ENCODE peak calls at places on chromosomes 11 and 22, in four cellular contexts. F is AG10803, B is MCF 10A, G is colonic mucosa. R is an unnamed sample.
A peak's percentile ranks its signal among the peaks of the same experiment; 100 is the strongest.

GRCh38 chr11:3167143-3168119 is 2.3 kb upstream of the OSBPL5 start:
- DNase-seq in G (no peak), F (no peak), B (no peak), R (no peak)

GRCh38 chr11:123272565-123272964 is 77.5 kb upstream of the CLMP start:
- DNase-seq in G (no peak), F (peak; percentile 11), B (peak; percentile 75), R (no peak)

GRCh38 chr11:484616-485015 is 22.4 kb downstream of the RNH1 start:
- DNase-seq in B (no peak), F (no peak), G (no peak), R (no peak)

GRCh38 chr22:20299736-20300136 is 20.1 kb downstream of the DGCR6L start:
- DNase-seq in F (no peak), B (no peak), G (no peak), R (no peak)

GRCh38 chr11:134024420-134025085 is 44.3 kb upstream of the JAM3 start:
- DNase-seq in B (peak; percentile 89), G (no peak), F (no peak), R (no peak)

GRCh38 chr22:47209077-47209514 is 446.6 kb downstream of the TBC1D22A start:
- DNase-seq in F (no peak), B (no peak), G (peak; percentile 12), R (peak; percentile 2)

GRCh38 chr11:57235761-57236703 is 1.0 kb downstream of the APLNR start:
- DNase-seq in G (no peak), B (no peak), F (no peak), R (no peak)

GRCh38 chr11:113014731-113015455 is 53.7 kb downstream of the NCAM1 start:
- DNase-seq in B (no peak), F (peak; percentile 29), G (no peak), R (no peak)

GRCh38 chr11:61951484-61952135 is 1.5 kb downstream of the BEST1 start:
- DNase-seq in G (no peak), B (no peak), F (no peak), R (no peak)

GRCh38 chr11:12998336-12998735 is 10.8 kb upstream of the RASSF10 start:
- DNase-seq in G (no peak), F (no peak), B (no peak), R (no peak)

GRCh38 chr11:104487035-104487775 is 323.3 kb upstream of the PDGFD start:
- DNase-seq in G (no peak), B (no peak), F (no peak), R (no peak)

GRCh38 chr11:62501432-62501891 is 45.1 kb downstream of the AHNAK start:
- DNase-seq in F (peak; percentile 87), B (no peak), G (no peak), R (no peak)

GRCh38 chr11:82889133-82890001 is 10.9 kb downstream of the PRCP start:
- DNase-seq in F (no peak), B (no peak), G (no peak), R (no peak)

GRCh38 chr11:45400594-45400993 is 114.5 kb upstream of the SYT13 start:
- DNase-seq in G (no peak), B (peak; percentile 22), F (peak; percentile 86), R (no peak)

GRCh38 chr11:125939081-125939521 is 6.7 kb upstream of the VSIG10L2 start:
- DNase-seq in F (no peak), G (no peak), B (no peak), R (no peak)

GRCh38 chr11:47566166-47566546 is 757 bp downstream of the PTPMT1 start:
- DNase-seq in F (no peak), G (no peak), B (no peak), R (no peak)

GRCh38 chr22:33897621-33897910 is 22.7 kb downstream of the LARGE1 start:
- DNase-seq in B (no peak), F (no peak), G (no peak), R (no peak)

GRCh38 chr22:24094966-24095365 is 83.9 kb downstream of the CABIN1 start:
- DNase-seq in F (no peak), B (no peak), G (no peak), R (no peak)

GRCh38 chr11:95764267-95764898 is 25.2 kb downstream of the FAM76B start:
- DNase-seq in G (no peak), B (peak; percentile 54), F (peak; percentile 72), R (no peak)

GRCh38 chr11:81444306-81444705 is 1289.4 kb downstream of the FAM181B start:
- DNase-seq in B (peak; percentile 5), F (no peak), G (no peak), R (no peak)

GRCh38 chr22:22720201-22720723 is 75.8 kb downstream of the GGTLC2 start:
- DNase-seq in B (peak; percentile 69), F (peak; percentile 32), G (peak; percentile 51), R (peak; percentile 48)

GRCh38 chr11:112697371-112697770 is 263.8 kb upstream of the NCAM1 start:
- DNase-seq in G (no peak), F (no peak), B (no peak), R (no peak)

GRCh38 chr11:46976182-46976854 is 39.8 kb downstream of the CSTPP1 start:
- DNase-seq in G (no peak), B (no peak), F (no peak), R (no peak)

GRCh38 chr22:49601614-49602321 is 225.9 kb downstream of the BRD1 start:
- DNase-seq in B (no peak), F (no peak), G (no peak), R (no peak)

GRCh38 chr11:60918941-60919275 is 5.0 kb downstream of the TMEM109 start:
- DNase-seq in B (no peak), F (no peak), G (no peak), R (no peak)

GRCh38 chr11:68903288-68903630 is 373 bp downstream of the MRPL21 start:
- DNase-seq in B (no peak), G (no peak), F (no peak), R (no peak)

GRCh38 chr11:126712017-126712625 is 288.4 kb downstream of the KIRREL3 start:
- DNase-seq in B (no peak), F (peak; percentile 68), G (no peak), R (no peak)

GRCh38 chr22:30816413-30816812 is 121.7 kb downstream of the OSBP2 start:
- DNase-seq in G (no peak), F (no peak), B (peak; percentile 23), R (no peak)
- TF ChIP-seq CTCF in G (no peak), F (no peak), B (no peak), R (no peak)

GRCh38 chr11:130428692-130429681 is 578 bp upstream of the ADAMTS8 start:
- DNase-seq in B (no peak), F (no peak), G (no peak), R (no peak)
- TF ChIP-seq CTCF in B (no peak), F (no peak), G (no peak), R (no peak)

DNA sequence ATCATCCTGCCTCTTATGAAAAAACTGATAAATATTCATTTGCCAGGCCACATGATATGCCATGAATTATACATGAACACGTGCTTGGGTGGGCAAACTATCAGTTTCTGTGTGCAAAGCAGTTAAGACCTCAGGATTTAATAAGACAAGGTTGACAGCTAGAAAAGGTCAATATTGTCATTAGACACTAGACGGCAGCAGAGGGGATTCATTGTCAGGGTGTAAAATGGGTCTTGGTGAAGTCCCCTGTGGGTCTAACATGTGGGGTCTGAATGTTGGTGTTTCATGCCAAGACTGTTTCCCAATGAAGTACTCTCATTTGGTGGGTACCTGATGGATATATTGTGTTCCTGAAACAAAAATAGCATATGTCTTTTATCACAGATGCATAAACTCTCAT is 111.9 kb downstream of the MYO18B start:
- DNase-seq in F (no peak), G (no peak), B (peak; percentile 6), R (no peak)
- TF ChIP-seq CTCF in F (no peak), G (no peak), B (peak; percentile 21), R (no peak)

GRCh38 chr22:43880743-43881055 is 11.1 kb downstream of the PNPLA5 start:
- DNase-seq in G (no peak), B (no peak), F (no peak), R (no peak)
- TF ChIP-seq CTCF in G (no peak), B (no peak), F (no peak), R (no peak)

DNA sequence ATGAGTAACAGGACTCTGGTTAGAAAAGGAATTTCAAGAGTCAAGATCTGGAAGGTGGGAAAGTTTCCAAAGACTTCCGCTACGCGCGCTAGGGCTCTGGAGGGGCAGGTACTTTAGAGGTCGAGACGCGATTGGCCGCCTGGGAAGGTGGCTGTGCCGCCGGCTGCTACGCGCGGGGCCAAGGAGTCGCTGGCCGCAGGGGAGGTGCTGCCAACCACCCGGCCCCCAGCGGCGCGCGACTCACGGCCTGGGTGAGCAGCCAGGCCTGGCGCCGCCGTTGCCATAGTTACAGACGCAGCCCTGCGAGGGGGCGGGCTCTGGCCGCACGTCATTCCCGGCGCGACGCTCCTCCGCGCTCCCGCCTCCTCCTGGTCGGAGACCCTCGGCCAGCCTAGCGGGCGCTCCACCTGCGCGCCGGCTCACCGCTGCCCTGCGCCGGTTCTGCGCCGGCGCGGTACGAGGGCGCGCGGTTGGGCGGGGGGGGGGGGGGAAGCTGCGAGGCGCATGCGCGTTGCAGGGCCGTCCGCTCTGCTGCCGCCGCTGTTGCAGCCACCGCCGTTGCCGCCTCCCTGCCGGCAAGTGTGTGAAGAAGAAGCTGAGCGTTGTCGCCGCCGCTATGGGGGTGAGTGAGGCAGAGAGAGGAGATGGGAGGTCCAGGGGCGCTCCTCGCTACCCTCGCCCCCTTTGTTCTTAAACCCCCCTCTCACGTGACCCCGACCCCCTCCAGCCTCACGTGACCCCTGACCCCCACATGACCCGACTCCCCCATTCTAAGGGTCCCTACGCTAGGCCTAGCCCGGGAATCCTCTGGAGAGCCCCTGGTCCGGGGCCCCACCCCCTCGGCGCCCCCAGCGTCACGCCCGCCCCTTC is at the start of gene NAA40:
- DNase-seq in G (peak; percentile 92), F (peak; percentile 91), B (peak; percentile 96), R (peak; percentile 91)
- TF ChIP-seq CTCF in G (no peak), F (no peak), B (no peak), R (no peak)

GRCh38 chr11:65013130-65013691 is 749 bp upstream of the ARL2 start:
- DNase-seq in F (peak; percentile 84), G (peak; percentile 96), B (peak; percentile 85), R (peak; percentile 90)

GRCh38 chr11:65016705-65017104 is 2.7 kb downstream of the ARL2 start:
- DNase-seq in G (no peak), B (no peak), F (no peak), R (no peak)

GRCh38 chr11:65017927-65018326 is 4.0 kb downstream of the ARL2 start:
- DNase-seq in G (no peak), B (no peak), F (no peak), R (no peak)

GRCh38 chr11:65014146-65014960 is at the start of gene ARL2:
- DNase-seq in G (no peak), F (peak; percentile 17), B (no peak), R (peak; percentile 86)

DNA sequence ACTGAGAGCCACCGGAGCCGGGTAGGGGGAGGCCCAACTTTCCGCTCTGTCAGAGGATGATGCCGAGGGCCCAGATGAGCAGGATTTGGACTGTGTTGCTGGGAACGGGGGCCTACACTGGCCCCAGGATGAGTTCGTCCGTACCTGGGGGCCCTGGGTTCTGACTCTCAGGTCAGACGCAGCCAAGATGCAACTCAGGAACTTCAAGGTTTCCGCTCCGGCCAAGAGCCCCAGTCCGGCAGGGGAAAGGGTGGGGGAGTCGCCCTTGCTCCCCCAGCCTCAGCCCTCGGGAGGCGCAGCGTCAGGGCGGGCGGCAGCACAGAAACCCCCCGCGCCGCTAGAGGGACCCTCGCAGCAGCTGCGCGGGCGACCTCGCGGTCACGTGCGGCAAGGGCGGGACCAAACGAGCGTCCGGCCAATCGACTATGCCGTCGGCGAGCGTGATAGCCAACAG is 241 bp upstream of the ARL2 start:
- DNase-seq in G (peak; percentile 91), F (peak; percentile 84), B (peak; percentile 82), R (no peak)
- TF ChIP-seq CTCF in G (peak; percentile 13), F (no peak), B (no peak), R (no peak)

R was measured in natural killer cell.